ENCODE peak calls at places on chromosomes 4 and X, in seven cellular contexts. C is fibroblast of pulmonary artery, Y is stomach, H is mesothelial cell of epicardium, A is fibroblast of lung, O is left ventricle myocardium inferior, N is GM12865. P is an unnamed sample.

GRCh38 chr4:152896819-152897218 is 39.3 kb upstream of the FHDC1 start:
- DNase-seq in C (peak), Y (no peak), H (no peak), A (peak), O (no peak), N (no peak), P (no peak)

GRCh38 chr4:182188622-182189021 is 54.6 kb upstream of the TENM3 start:
- DNase-seq in C (peak), Y (no peak), H (no peak), A (peak), O (no peak), N (no peak), P (no peak)

GRCh38 chrX:40174594-40175415 is 77.0 kb upstream of the BCOR start:
- DNase-seq in C (peak), Y (peak), H (peak), A (peak), O (no peak), N (peak), P (no peak)

GRCh38 chr4:82401600-82401999 is 27.8 kb upstream of the HNRNPD start:
- DNase-seq in C (no peak), Y (no peak), H (no peak), A (no peak), O (no peak), N (no peak), P (no peak)

GRCh38 chrX:71911731-71912050 is 1.0 kb downstream of the NHSL2 start:
- DNase-seq in C (no peak), Y (no peak), H (peak), A (peak), O (no peak), N (no peak), P (no peak)

GRCh38 chr4:150447356-150447755 is 134.6 kb upstream of the MAB21L2 start:
- DNase-seq in C (no peak), Y (no peak), H (no peak), A (no peak), O (no peak), N (no peak), P (no peak)

GRCh38 chr4:102783006-102783405 is 22.2 kb upstream of the MANBA start:
- DNase-seq in C (no peak), Y (no peak), H (no peak), A (no peak), O (no peak), N (no peak), P (no peak)

GRCh38 chrX:49139713-49140112 is 16.2 kb upstream of the GPKOW start:
- DNase-seq in C (no peak), Y (no peak), H (no peak), A (no peak), O (no peak), N (no peak), P (no peak)

GRCh38 chrX:135981662-135982061 is 3.6 kb upstream of the SLC9A6 start:
- DNase-seq in C (peak), Y (no peak), H (no peak), A (no peak), O (no peak), N (no peak), P (no peak)

GRCh38 chr4:136662539-136662938 is 869.8 kb downstream of the PCDH18 start:
- DNase-seq in C (no peak), Y (no peak), H (no peak), A (no peak), O (no peak), N (no peak), P (no peak)

GRCh38 chr4:116702949-116703348 is 382.4 kb downstream of the TRAM1L1 start:
- DNase-seq in C (no peak), Y (no peak), H (no peak), A (no peak), O (no peak), N (peak), P (no peak)

GRCh38 chr4:163911891-163912290 is 417.4 kb downstream of the TMA16 start:
- DNase-seq in C (no peak), Y (no peak), H (no peak), A (peak), O (no peak), N (no peak), P (no peak)

GRCh38 chr4:133148690-133149363 is at the start of gene PCDH10:
- DNase-seq in C (peak), Y (peak), H (peak), A (peak), O (peak), N (no peak), P (no peak)

GRCh38 chrX:39592776-39593175 is 505.0 kb downstream of the BCOR start:
- DNase-seq in C (peak), Y (no peak), H (no peak), A (peak), O (no peak), N (no peak), P (no peak)

GRCh38 chrX:20244936-20245335 is 21.8 kb downstream of the RPS6KA3 start:
- DNase-seq in C (peak), Y (no peak), H (no peak), A (peak), O (peak), N (no peak), P (no peak)

GRCh38 chrX:67780694-67781109 is 236.9 kb downstream of the AR start:
- DNase-seq in C (peak), Y (peak), H (peak), A (peak), O (peak), N (peak), P (no peak)

GRCh38 chrX:46574941-46575381 is 1.4 kb downstream of the CHST7 start:
- DNase-seq in C (no peak), Y (peak), H (no peak), A (peak), O (peak), N (peak), P (no peak)

GRCh38 chr4:112521123-112522116 is 5.4 kb upstream of the NEUROG2 start:
- DNase-seq in C (no peak), Y (no peak), H (no peak), A (no peak), O (no peak), N (peak), P (no peak)

GRCh38 chrX:53088136-53088974 is 5.6 kb upstream of the KANTR start:
- DNase-seq in C (peak), Y (peak), H (peak), A (peak), O (peak), N (no peak), P (no peak)

GRCh38 chr4:7266525-7267292 is 74.4 kb downstream of the SORCS2 start:
- DNase-seq in C (peak), Y (no peak), H (no peak), A (peak), O (no peak), N (no peak), P (no peak)

GRCh38 chrX:110181459-110182137 is 136.3 kb downstream of the AMMECR1 start:
- DNase-seq in C (no peak), Y (no peak), H (no peak), A (no peak), O (no peak), N (peak), P (no peak)

GRCh38 chr4:187172340-187172761 is 448.7 kb upstream of the FAT1 start:
- DNase-seq in C (peak), Y (no peak), H (no peak), A (peak), O (no peak), N (no peak), P (no peak)

GRCh38 chrX:140141444-140142029 is 176.2 kb upstream of the CXorf66 start:
- DNase-seq in C (peak), Y (peak), H (peak), A (no peak), O (no peak), N (peak), P (no peak)

GRCh38 chrX:100743009-100743615 is 11.2 kb upstream of the SYTL4 start:
- DNase-seq in C (peak), Y (no peak), H (no peak), A (peak), O (no peak), N (no peak), P (no peak)

GRCh38 chr4:173139561-173139960 is 29.1 kb upstream of the GALNT7 start:
- DNase-seq in C (no peak), Y (no peak), H (no peak), A (no peak), O (no peak), N (no peak), P (no peak)

GRCh38 chr4:172850838-172851237 is 317.8 kb upstream of the GALNT7 start:
- DNase-seq in C (peak), Y (no peak), H (no peak), A (peak), O (no peak), N (no peak), P (no peak)

GRCh38 chr4:174540175-174540574 is 17.9 kb upstream of the HPGD start:
- DNase-seq in C (no peak), Y (no peak), H (no peak), A (no peak), O (no peak), N (no peak), P (no peak)

GRCh38 chrX:132651411-132652086 is 162.7 kb upstream of the MBNL3 start:
- DNase-seq in C (no peak), Y (no peak), H (no peak), A (peak), O (no peak), N (no peak), P (no peak)

GRCh38 chr4:158327525-158327924 is 117.2 kb downstream of the TMEM144 start:
- DNase-seq in C (no peak), Y (no peak), H (no peak), A (no peak), O (no peak), N (no peak), P (no peak)

GRCh38 chr4:112889199-112889598 is 160.3 kb upstream of the ANK2 start:
- DNase-seq in C (no peak), Y (no peak), H (no peak), A (no peak), O (no peak), N (no peak), P (no peak)

GRCh38 chr4:60944070-60944469 is 256.1 kb upstream of the ADGRL3 start:
- DNase-seq in C (no peak), Y (no peak), H (no peak), A (no peak), O (no peak), N (no peak), P (no peak)

GRCh38 chrX:31199051-31199769 is 127.4 kb upstream of the FTHL17 start:
- DNase-seq in C (peak), Y (no peak), H (no peak), A (no peak), O (no peak), N (no peak), P (no peak)

GRCh38 chrX:99077099-99077498 is 1333.0 kb downstream of the PCDH19 start:
- DNase-seq in C (no peak), Y (no peak), H (no peak), A (no peak), O (no peak), N (no peak), P (no peak)

GRCh38 chrX:19535481-19535880 is 20.2 kb upstream of the MAP3K15 start:
- DNase-seq in C (peak), Y (no peak), H (no peak), A (no peak), O (no peak), N (no peak), P (no peak)

GRCh38 chr4:54632537-54632936 is 25.2 kb upstream of the KIT start:
- DNase-seq in C (no peak), Y (no peak), H (no peak), A (no peak), O (no peak), N (no peak), P (no peak)

GRCh38 chr4:5052424-5052702 is 1.1 kb downstream of the STK32B start:
- DNase-seq in C (no peak), Y (no peak), H (no peak), A (no peak), O (no peak), N (no peak), P (no peak)

GRCh38 chr4:5051210-5051691 is at the start of gene STK32B:
- DNase-seq in C (peak), Y (peak), H (peak), A (peak), O (peak), N (peak), P (no peak)

GRCh38 chr4:5051692-5052423 is 578 bp downstream of the STK32B start:
- DNase-seq in C (no peak), Y (peak), H (peak), A (peak), O (no peak), N (no peak), P (no peak)

GRCh38 chr4:5048721-5049120 is 2.6 kb upstream of the STK32B start:
- DNase-seq in C (no peak), Y (no peak), H (no peak), A (no peak), O (no peak), N (no peak), P (no peak)

GRCh38 chr4:5050520-5050955 is 742 bp upstream of the STK32B start:
- DNase-seq in C (peak), Y (peak), H (peak), A (peak), O (peak), N (peak), P (no peak)
- TF ChIP-seq CTCF in C (peak), Y (peak), H (peak), A (peak), O (peak), N (peak), P (peak)

DNA sequence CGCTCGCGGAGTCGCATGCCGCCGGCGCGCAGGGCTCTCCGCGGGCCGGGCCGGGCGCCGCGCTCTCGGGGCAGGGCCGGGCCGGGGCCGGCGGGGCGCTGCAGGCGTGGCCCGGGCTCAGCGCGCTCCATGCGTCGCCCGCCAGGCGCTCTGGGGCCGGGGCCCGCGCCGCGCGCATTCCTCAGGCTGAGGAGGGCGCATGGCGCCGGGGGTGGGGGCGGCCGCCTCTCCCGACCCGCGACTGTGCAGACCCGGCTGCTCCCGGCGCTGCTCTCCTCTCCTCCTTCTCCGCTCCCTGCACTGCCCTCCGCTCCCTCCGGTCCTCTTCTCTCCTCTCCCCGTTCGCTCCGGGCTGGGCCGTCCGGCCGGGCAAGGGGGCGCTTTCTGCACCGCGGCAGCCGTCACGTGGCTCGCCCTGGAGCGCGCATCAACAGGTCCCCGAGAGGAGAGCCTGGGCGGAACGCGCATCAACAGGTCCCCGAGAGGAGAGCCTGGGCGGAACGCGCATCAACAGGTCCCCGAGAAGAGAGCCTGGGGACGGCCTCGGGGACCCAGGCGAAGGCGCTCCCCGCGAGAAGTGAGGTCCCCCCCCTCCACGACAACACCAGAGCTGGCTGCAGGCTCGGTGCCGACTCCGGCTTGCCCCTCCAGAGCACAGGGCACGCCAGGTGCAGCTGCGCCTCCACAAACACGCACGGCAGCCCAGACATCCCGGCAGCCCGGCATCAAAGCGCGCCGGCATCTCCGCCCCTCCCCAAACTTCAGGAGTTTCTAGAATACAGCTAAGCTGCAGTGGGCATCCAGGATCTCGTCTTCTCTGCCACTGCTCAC is 12.9 kb downstream of the PPP2R3B start:
- DNase-seq in C (peak), Y (no peak), H (peak), A (peak), O (peak), N (no peak), P (no peak)
- TF ChIP-seq CTCF in C (no peak), Y (no peak), H (no peak), A (no peak), O (peak), N (no peak), P (no peak)

DNA sequence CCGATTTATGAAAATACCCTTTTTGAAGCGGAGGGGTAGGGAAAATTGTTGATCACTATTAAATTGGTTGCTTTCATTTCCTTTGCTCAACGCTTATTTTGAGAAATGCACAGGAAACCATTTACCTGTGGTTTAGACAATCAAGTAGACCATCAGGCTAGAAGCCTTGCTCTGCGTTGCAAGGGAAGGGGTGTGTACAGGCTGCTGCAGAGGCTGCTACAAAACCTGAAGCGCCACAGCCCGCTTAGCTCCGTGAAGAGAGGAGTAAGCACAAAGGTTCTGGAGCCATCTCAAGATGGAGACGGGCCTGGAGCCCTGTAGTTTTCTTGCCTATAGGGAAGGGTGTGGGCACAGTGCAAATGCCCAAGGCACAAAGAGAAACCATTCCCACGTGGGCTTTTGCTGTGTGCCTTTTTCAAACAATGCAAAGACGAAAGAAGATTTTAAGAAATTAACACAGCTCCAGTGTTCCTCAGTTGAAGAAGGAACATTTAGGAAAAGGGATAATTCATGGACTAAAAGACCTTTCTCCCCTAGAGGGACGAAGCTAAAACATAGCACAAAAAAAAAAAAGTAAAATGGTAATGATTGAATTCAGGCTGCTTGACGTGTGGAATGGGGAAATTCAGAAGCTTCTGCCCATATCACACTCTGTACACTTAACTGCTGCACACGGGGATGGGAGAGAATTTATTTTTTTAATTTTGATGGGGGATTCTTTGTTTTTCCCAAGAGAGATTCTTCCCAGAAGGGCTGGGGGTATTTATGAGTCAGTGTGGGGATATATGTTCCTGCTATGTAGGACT is 3.5 kb downstream of the TMSB4X start:
- DNase-seq in C (peak), Y (peak), H (no peak), A (peak), O (peak), N (peak), P (peak)
- TF ChIP-seq CTCF in C (no peak), Y (no peak), H (no peak), A (no peak), O (no peak), N (no peak), P (no peak)

DNA sequence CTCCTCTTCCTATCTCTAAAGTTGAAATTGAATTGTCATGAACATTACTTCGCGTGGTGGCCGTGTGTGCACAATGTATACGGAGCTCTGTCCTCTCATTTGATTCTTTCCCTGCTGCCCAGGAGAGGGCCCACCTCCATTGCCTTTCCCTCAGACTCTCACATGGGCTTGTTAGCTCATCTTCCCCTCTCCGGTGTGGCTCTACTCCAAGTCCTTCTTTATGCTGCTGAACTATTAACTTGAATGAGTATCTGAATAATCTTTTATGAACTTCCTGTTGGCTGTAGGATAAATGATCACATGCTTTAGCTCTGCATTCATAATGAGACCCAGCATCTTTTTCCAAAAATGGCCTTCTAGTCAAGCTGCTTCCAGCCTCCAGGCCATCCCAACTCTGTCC is 68.8 kb upstream of the CLNK start:
- DNase-seq in C (peak), Y (no peak), H (no peak), A (peak), O (no peak), N (no peak), P (no peak)
- TF ChIP-seq CTCF in C (no peak), Y (no peak), H (no peak), A (no peak), O (no peak), N (no peak), P (no peak)

GRCh38 chr4:141669501-141669900 is 33.1 kb downstream of the IL15 start:
- DNase-seq in C (no peak), Y (no peak), H (no peak), A (no peak), O (no peak), N (no peak), P (no peak)
- TF ChIP-seq CTCF in C (no peak), Y (no peak), H (no peak), A (no peak), O (no peak), N (no peak), P (no peak)

GRCh38 chr4:77113069-77113468 is 37.3 kb upstream of the CCNI start:
- DNase-seq in C (no peak), Y (no peak), H (no peak), A (no peak), O (no peak), N (no peak), P (no peak)
- TF ChIP-seq CTCF in C (no peak), Y (no peak), H (no peak), A (no peak), O (no peak), N (no peak), P (no peak)

DNA sequence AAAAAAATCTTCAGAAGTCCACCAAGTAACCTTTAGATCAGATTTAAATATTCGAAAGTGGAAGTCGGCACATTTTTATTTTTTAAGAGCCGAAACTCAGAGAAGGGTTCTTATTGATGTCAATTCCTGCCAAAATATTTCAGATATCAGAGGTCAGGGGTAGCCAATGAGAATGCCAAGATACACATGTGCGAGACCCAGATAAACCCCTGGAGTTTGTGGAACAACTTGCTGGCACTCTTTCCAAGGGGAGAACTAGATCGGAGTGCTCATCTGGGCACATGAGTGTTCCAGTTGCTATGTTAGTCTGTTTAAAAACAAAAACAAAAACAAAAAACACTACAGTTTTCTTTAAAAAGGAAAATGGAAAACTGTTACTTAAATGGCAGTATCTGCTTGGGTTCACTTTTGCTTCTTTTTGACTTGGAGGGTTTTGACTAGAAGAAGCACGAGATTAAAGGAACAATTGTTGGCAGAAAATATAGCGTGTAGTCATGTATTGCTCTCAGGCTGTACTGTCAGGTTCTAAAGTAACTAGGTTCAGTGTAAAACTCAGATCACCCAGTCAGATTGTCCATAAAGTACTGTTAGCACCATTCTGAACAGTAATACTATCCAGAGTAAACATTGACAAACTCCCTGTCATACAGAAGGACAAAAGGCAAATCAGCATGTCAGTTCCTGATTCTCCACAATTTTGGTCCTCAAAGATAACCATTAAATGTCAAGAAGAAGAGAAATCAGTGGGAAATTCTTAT is 188.0 kb upstream of the PACRGL start:
- DNase-seq in C (peak), Y (no peak), H (no peak), A (no peak), O (no peak), N (no peak), P (no peak)
- TF ChIP-seq CTCF in C (no peak), Y (no peak), H (no peak), A (no peak), O (no peak), N (no peak), P (no peak)